ENCODE peak calls at places on chromosomes 16 and 17, in six cellular contexts. B is testis, U is HCT116, P is transverse colon, M is stomach, T is breast epithelium. R is an unnamed sample.

GRCh38 chr16:73053379-73054130 is 5.6 kb upstream of the ZFHX3 start:
- DNase-seq in B (no peak), U (peak; percentile 55), P (no peak), M (no peak), T (no peak), R (peak; percentile 43)

GRCh38 chr17:30819941-30820705 is 4.4 kb downstream of the CRLF3 start:
- DNase-seq in B (no peak), U (no peak), P (no peak), M (no peak), T (no peak), R (no peak)

GRCh38 chr16:3963203-3963602 is 82.7 kb upstream of the CREBBP start:
- DNase-seq in B (no peak), U (no peak), P (no peak), M (no peak), T (no peak), R (no peak)

GRCh38 chr16:27529962-27530361 is 19.8 kb downstream of the GTF3C1 start:
- DNase-seq in B (no peak), U (no peak), P (no peak), M (no peak), T (no peak), R (no peak)

GRCh38 chr16:86632206-86632605 is 53.9 kb downstream of the FOXL1 start:
- DNase-seq in B (no peak), U (no peak), P (no peak), M (no peak), T (no peak), R (no peak)

GRCh38 chr17:48551601-48552452 is 6.9 kb upstream of the HOXB2 start:
- DNase-seq in B (no peak), U (no peak), P (no peak), M (no peak), T (no peak), R (no peak)

GRCh38 chr17:596287-596686 is 118.4 kb downstream of the VPS53 start:
- DNase-seq in B (peak; percentile 47), U (peak; percentile 80), P (no peak), M (no peak), T (no peak), R (peak; percentile 34)

GRCh38 chr16:3183445-3184139 is 4.4 kb upstream of the OR1F1 start:
- DNase-seq in B (no peak), U (no peak), P (no peak), M (no peak), T (no peak), R (no peak)

GRCh38 chr17:16997514-16998429 is 25.9 kb upstream of the TNFRSF13B start:
- DNase-seq in B (no peak), U (no peak), P (no peak), M (no peak), T (no peak), R (no peak)

GRCh38 chr16:57600048-57600835 is 28.2 kb upstream of the ADGRG1 start:
- DNase-seq in B (peak; percentile 71), U (peak; percentile 47), P (peak; percentile 75), M (peak; percentile 79), T (no peak), R (peak; percentile 74)

GRCh38 chr17:39694593-39694992 is 5.3 kb upstream of the ERBB2 start:
- DNase-seq in B (no peak), U (no peak), P (no peak), M (no peak), T (no peak), R (no peak)

GRCh38 chr16:87707097-87707496 is 58.7 kb downstream of the KLHDC4 start:
- DNase-seq in B (no peak), U (no peak), P (no peak), M (no peak), T (no peak), R (no peak)

DNA sequence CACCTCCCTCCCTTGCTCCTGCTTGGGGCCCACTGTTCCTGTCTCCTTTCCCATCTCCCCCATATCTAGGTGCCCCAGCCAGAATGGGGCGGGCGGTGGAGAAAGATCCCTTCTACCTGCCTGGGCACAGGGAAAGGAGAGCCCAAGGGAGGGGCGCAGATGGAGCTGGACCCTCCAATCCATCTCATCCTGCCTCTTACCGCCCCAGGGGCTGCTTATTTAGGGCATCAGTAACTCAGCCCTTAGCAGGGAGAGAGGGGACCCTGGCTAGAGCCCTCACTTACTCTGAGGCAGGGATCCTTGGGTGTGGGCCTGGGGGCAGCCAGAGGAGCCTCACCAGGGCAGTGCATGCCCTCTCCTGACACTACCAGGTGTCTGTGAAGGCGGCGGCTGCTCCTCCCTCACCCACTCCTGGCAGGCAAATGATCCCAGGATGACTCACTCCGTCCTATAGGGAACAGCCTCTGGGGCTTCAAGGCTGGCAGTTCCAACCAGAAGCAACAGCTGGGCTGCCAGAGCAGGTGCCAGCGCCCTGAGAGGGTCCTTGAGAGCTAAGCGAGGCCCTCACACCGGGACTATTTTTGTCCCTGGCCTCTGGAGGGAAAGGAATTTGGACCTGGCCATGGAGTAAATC is 16.3 kb upstream of the BCAR1 start:
- DNase-seq in B (no peak), U (peak; percentile 54), P (peak; percentile 84), M (peak; percentile 65), T (peak; percentile 81), R (peak; percentile 93)
- H3K4me1 ChIP-seq in B (peaks cover 16% of the 10 kb centered on the region), U (peaks cover 80% of the 10 kb centered on the region), P (peaks cover 41% of the 10 kb centered on the region), M (peaks cover 46% of the 10 kb centered on the region), T (no peaks in the 10 kb centered on the region), R (peaks cover 32% of the 10 kb centered on the region)

DNA sequence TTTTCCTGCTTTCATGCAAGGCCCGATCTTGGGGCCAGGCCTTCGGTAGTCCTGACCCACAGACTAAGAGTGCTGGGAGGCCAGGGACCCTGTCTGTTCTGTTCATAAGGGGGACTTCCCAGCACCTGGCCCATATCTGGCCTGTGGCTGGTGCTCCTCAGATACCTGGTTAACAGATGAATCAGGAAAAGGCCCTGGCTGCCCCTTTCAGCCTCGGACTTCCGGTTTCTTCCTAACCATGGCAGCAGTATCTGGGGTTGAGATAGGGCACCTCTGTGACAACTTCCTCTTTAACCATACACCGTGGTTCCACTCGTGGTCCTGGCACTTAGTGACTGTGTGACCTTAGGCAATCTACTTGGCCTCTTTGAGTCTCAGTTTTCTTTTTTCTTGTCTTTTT is 18.4 kb downstream of the PLCG2 start:
- DNase-seq in B (no peak), U (no peak), P (peak; percentile 59), M (no peak), T (no peak), R (peak; percentile 62)
- TF ChIP-seq POLR2A in B (no peak), U (no peak), P (no peak), M (no peak), T (no peak), R (no peak)

GRCh38 chr17:79183221-79184158 is 108.9 kb downstream of the ENGASE start:
- DNase-seq in B (peak; percentile 37), U (no peak), P (no peak), M (no peak), T (no peak), R (no peak)
- H3K27me3 ChIP-seq in B (no peaks in the 10 kb centered on the region), U (peaks cover 52% of the 10 kb centered on the region), P (peaks cover 47% of the 10 kb centered on the region), M (peaks cover 100% of the 10 kb centered on the region), T (no peaks in the 10 kb centered on the region), R (peaks cover 43% of the 10 kb centered on the region)

GRCh38 chr16:88773812-88774291 is 11.2 kb downstream of the PIEZO1 start:
- DNase-seq in B (no peak), U (no peak), P (peak; percentile 64), M (peak; percentile 46), T (no peak), R (peak; percentile 56)

GRCh38 chr16:88769617-88770458 is 15.2 kb downstream of the PIEZO1 start:
- DNase-seq in B (no peak), U (no peak), P (peak; percentile 61), M (no peak), T (peak; percentile 84), R (no peak)

GRCh38 chr16:88770459-88771293 is 14.3 kb downstream of the PIEZO1 start:
- DNase-seq in B (no peak), U (peak; percentile 78), P (peak; percentile 75), M (peak; percentile 40), T (peak; percentile 74), R (no peak)

GRCh38 chr16:88772871-88773811 is 11.9 kb downstream of the PIEZO1 start:
- DNase-seq in B (peak; percentile 78), U (no peak), P (peak; percentile 66), M (no peak), T (peak; percentile 55), R (peak; percentile 52)

GRCh38 chr16:88771294-88771772 is 13.7 kb downstream of the PIEZO1 start:
- DNase-seq in B (no peak), U (no peak), P (no peak), M (no peak), T (no peak), R (no peak)
- H3K4me1 ChIP-seq in B (peaks cover 40% of the 10 kb centered on the region), U (peaks cover 96% of the 10 kb centered on the region), P (peaks cover 86% of the 10 kb centered on the region), M (peaks cover 98% of the 10 kb centered on the region), T (peaks cover 33% of the 10 kb centered on the region), R (peaks cover 52% of the 10 kb centered on the region)

GRCh38 chr16:90046971-90047713 is 27.9 kb upstream of the DBNDD1 start:
- DNase-seq in B (peak; percentile 95), U (no peak), P (peak; percentile 54), M (peak; percentile 80), T (peak; percentile 58), R (peak; percentile 86)
- TF ChIP-seq POLR2A in B (no peak), U (no peak), P (no peak), M (no peak), T (no peak), R (no peak)

GRCh38 chr17:79749156-79749815 is 18.5 kb downstream of the ENPP7 start:
- DNase-seq in B (no peak), U (no peak), P (no peak), M (no peak), T (no peak), R (no peak)
- H3K27me3 ChIP-seq in B (no peaks in the 10 kb centered on the region), U (no peaks in the 10 kb centered on the region), P (peaks cover 93% of the 10 kb centered on the region), M (peaks cover 96% of the 10 kb centered on the region), T (peaks cover 10% of the 10 kb centered on the region), R (peaks cover 53% of the 10 kb centered on the region)

DNA sequence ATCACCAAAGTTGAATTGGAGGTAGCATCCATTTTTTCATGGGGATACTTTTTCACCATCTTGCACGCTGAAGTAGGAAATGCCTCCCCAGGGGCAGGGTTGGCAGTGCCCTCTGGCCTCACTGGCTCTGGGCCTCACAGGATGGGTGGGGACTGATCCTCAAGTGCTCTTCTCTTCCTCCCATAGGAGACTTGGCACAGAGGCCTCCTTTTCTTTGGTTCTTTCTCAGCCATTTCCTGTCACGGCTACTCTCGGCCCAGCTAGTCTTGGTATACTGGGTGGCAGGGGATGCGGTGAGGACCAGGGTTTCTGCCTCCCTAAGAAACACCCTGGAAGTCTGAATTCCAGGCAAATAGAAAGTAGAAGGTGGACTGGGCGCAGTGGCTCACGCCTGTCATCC is 58.2 kb downstream of the PECAM1 start:
- DNase-seq in B (no peak), U (no peak), P (no peak), M (no peak), T (no peak), R (no peak)
- H3K4me1 ChIP-seq in B (peaks cover 14% of the 10 kb centered on the region), U (no peaks in the 10 kb centered on the region), P (no peaks in the 10 kb centered on the region), M (peaks cover 7% of the 10 kb centered on the region), T (peaks cover 3% of the 10 kb centered on the region), R (peaks cover 7% of the 10 kb centered on the region)

DNA sequence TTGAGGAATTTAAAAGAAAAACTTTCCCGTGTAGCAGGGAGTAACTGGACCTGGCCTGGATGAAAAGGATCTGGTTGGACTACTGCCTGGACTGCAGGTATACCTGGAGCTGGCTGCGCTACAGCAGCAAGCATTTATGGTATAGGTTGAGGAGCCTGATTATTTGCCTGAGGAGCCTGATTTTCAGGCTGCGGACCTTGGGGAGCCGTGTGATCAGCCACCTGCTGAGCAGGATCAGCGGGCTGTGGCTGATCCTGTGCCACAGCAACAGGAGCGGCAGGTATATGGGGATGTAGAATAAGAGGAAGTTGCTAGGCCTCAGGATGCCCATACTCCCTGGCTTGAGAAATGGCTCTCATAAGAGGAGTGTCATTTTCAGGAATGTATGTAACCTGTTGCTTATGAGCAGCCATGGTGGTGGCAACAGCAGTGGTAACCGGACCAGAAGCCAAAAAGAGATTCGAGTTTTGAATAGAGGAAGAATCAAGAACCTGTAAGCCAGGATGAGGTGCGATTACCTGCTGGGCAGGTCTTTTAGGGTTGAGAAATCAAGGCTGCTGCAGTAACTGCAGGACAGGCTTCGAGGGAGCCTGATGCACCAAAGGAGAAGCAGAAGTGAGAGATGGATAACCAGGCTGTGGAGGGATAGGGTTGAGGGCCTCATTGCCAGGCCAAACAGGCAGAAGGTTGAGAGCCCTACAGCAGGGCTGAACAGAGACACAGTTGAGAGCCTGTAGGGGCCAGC is 60.9 kb upstream of the ARL4D start:
- DNase-seq in B (no peak), U (no peak), P (no peak), M (no peak), T (no peak), R (no peak)
- TF ChIP-seq POLR2A in B (no peak), U (no peak), P (no peak), M (no peak), T (no peak), R (no peak)